ENCODE peak calls at places on chromosome 20, in eight cellular contexts. One of them, this sample, is unnamed.
A peak's percentile ranks its signal among the peaks of the same experiment; 100 is the strongest.

GRCh38 chr20:44392776-44393607 is 37.5 kb downstream of the HNF4A start:
- DNase-seq in CD8-positive, alpha-beta memory T cell: no peak
- DNase-seq in GM23248: no peak
- DNase-seq in heart right ventricle: no peak
- DNase-seq in neural progenitor cell: no peak
- DNase-seq in fibroblast of lung: no peak
- DNase-seq in endodermal cell: no peak
- DNase-seq in IMR-90: no peak
- DNase-seq in this sample: no peak

GRCh38 chr20:39105551-39105950 is 143.4 kb downstream of the DHX35 start:
- DNase-seq in GM23248: no peak
- DNase-seq in CD8-positive, alpha-beta memory T cell: no peak
- DNase-seq in heart right ventricle: no peak
- DNase-seq in IMR-90: no peak
- DNase-seq in endodermal cell: no peak
- DNase-seq in fibroblast of lung: no peak
- DNase-seq in neural progenitor cell: no peak
- DNase-seq in this sample: no peak

GRCh38 chr20:56187791-56188190 is 60.7 kb upstream of the MC3R start:
- DNase-seq in GM23248: peak; percentile 24
- DNase-seq in CD8-positive, alpha-beta memory T cell: no peak
- DNase-seq in heart right ventricle: no peak
- DNase-seq in fibroblast of lung: no peak
- DNase-seq in IMR-90: no peak
- DNase-seq in neural progenitor cell: peak; percentile 30
- DNase-seq in endodermal cell: peak; percentile 72
- DNase-seq in this sample: no peak

GRCh38 chr20:7497985-7498384 is 442.3 kb downstream of the HAO1 start:
- DNase-seq in GM23248: peak; percentile 87
- DNase-seq in IMR-90: no peak
- DNase-seq in endodermal cell: no peak
- DNase-seq in heart right ventricle: no peak
- DNase-seq in neural progenitor cell: no peak
- DNase-seq in fibroblast of lung: peak; percentile 95
- DNase-seq in CD8-positive, alpha-beta memory T cell: no peak
- DNase-seq in this sample: no peak

GRCh38 chr20:25047766-25048165 is 10.2 kb downstream of the ACSS1 start:
- DNase-seq in fibroblast of lung: no peak
- DNase-seq in neural progenitor cell: no peak
- DNase-seq in heart right ventricle: no peak
- DNase-seq in endodermal cell: no peak
- DNase-seq in GM23248: no peak
- DNase-seq in IMR-90: no peak
- DNase-seq in CD8-positive, alpha-beta memory T cell: no peak
- DNase-seq in this sample: no peak

GRCh38 chr20:62977613-62978558 is 25.4 kb downstream of the SLC17A9 start:
- DNase-seq in CD8-positive, alpha-beta memory T cell: peak; percentile 83
- DNase-seq in fibroblast of lung: no peak
- DNase-seq in GM23248: no peak
- DNase-seq in IMR-90: no peak
- DNase-seq in neural progenitor cell: no peak
- DNase-seq in endodermal cell: no peak
- DNase-seq in heart right ventricle: no peak
- DNase-seq in this sample: peak; percentile 82

GRCh38 chr20:49276895-49277785 is 717 bp downstream of the ZNFX1 start:
- DNase-seq in IMR-90: no peak
- DNase-seq in CD8-positive, alpha-beta memory T cell: peak; percentile 11
- DNase-seq in GM23248: peak; percentile 66
- DNase-seq in heart right ventricle: peak; percentile 49
- DNase-seq in neural progenitor cell: peak; percentile 41
- DNase-seq in fibroblast of lung: no peak
- DNase-seq in endodermal cell: peak; percentile 55
- DNase-seq in this sample: peak; percentile 35

GRCh38 chr20:58086763-58087566 is 141.5 kb downstream of the ANKRD60 start:
- DNase-seq in IMR-90: peak; percentile 27
- DNase-seq in CD8-positive, alpha-beta memory T cell: no peak
- DNase-seq in neural progenitor cell: peak; percentile 83
- DNase-seq in endodermal cell: peak; percentile 85
- DNase-seq in heart right ventricle: no peak
- DNase-seq in fibroblast of lung: peak; percentile 51
- DNase-seq in GM23248: peak; percentile 76
- DNase-seq in this sample: no peak

GRCh38 chr20:651713-652610 is 1.0 kb downstream of the SRXN1 start:
- DNase-seq in IMR-90: no peak
- DNase-seq in neural progenitor cell: no peak
- DNase-seq in CD8-positive, alpha-beta memory T cell: no peak
- DNase-seq in endodermal cell: peak; percentile 63
- DNase-seq in fibroblast of lung: no peak
- DNase-seq in heart right ventricle: no peak
- DNase-seq in GM23248: peak; percentile 38
- DNase-seq in this sample: peak; percentile 22

GRCh38 chr20:35796556-35796955 is 24.7 kb downstream of the PHF20 start:
- DNase-seq in heart right ventricle: no peak
- DNase-seq in IMR-90: peak; percentile 12
- DNase-seq in endodermal cell: no peak
- DNase-seq in fibroblast of lung: no peak
- DNase-seq in GM23248: no peak
- DNase-seq in CD8-positive, alpha-beta memory T cell: no peak
- DNase-seq in neural progenitor cell: no peak
- DNase-seq in this sample: peak; percentile 37
- H3K4me3 ChIP-seq in heart right ventricle: no peak overlapping the region
- H3K4me3 ChIP-seq in IMR-90: no peak overlapping the region
- H3K4me3 ChIP-seq in endodermal cell: no peak overlapping the region
- H3K4me3 ChIP-seq in fibroblast of lung: no peak overlapping the region
- H3K4me3 ChIP-seq in GM23248: no peak overlapping the region
- H3K4me3 ChIP-seq in CD8-positive, alpha-beta memory T cell: no peak overlapping the region
- H3K4me3 ChIP-seq in neural progenitor cell: no peak overlapping the region
- H3K4me3 ChIP-seq in this sample: no peak overlapping the region

DNA sequence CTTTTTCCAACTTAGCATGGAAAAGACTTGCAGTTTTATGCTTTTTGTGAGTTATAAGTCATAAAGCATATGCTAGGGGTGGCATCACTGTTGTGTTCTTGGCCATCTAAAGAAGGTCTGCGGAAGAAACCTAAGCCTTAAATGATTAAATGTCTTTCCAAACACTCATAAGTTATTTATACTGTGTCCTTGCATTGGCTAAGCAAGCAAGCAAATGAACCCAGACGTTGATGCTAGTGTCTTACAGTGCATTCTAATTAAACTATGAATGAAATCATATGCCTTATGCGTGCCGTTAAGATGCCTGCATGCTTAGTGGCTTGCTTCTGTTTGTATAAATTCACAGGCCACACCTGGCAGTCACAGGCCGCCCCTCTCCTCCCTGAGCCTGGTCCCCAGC is 49.8 kb downstream of the RIN2 start:
- DNase-seq in heart right ventricle: no peak
- DNase-seq in CD8-positive, alpha-beta memory T cell: no peak
- DNase-seq in fibroblast of lung: peak; percentile 25
- DNase-seq in neural progenitor cell: no peak
- DNase-seq in GM23248: no peak
- DNase-seq in IMR-90: peak; percentile 52
- DNase-seq in endodermal cell: no peak
- DNase-seq in this sample: no peak
- H3K27ac ChIP-seq in heart right ventricle: peak overlapping the region; percentile 62
- H3K27ac ChIP-seq in CD8-positive, alpha-beta memory T cell: no peak overlapping the region
- H3K27ac ChIP-seq in fibroblast of lung: no peak overlapping the region
- H3K27ac ChIP-seq in neural progenitor cell: no peak overlapping the region
- H3K27ac ChIP-seq in GM23248: no peak overlapping the region
- H3K27ac ChIP-seq in IMR-90: peak overlapping the region; percentile 68
- H3K27ac ChIP-seq in endodermal cell: no peak overlapping the region
- H3K27ac ChIP-seq in this sample: no peak overlapping the region

DNA sequence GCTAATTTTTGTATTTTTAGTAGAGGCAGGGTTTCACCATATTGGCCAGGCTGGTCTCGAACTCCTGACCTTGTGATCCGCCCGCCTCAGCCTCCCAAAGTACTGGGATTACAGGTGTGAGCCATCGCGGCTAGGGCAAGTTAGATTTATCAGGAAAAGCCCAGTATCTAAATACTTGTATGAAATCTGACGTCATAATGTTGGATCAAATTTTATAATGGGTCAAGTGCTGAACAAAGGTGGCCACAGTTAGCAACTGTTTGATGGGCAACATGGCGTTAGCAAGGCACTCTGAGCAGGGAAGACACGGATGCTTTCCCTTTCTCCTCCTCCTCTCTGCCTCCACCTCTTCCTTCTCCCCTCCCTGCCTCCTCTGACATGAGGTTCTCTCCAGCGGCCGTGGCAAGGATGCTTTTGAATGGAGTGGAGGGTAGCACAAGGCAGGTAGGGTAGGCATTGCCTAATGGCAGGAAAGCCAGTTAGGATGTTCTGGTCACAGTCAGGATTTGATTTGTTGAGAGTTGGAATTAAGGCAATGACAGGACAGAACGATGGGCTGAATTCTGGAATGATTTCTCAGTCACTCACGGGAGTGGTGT is 149.6 kb downstream of the BCAS1 start:
- DNase-seq in neural progenitor cell: no peak
- DNase-seq in CD8-positive, alpha-beta memory T cell: no peak
- DNase-seq in GM23248: no peak
- DNase-seq in endodermal cell: peak; percentile 48
- DNase-seq in heart right ventricle: no peak
- DNase-seq in fibroblast of lung: no peak
- DNase-seq in IMR-90: no peak
- DNase-seq in this sample: no peak
- H3K4me1 ChIP-seq in neural progenitor cell: peaks cover 36% of the 10 kb centered on the region
- H3K4me1 ChIP-seq in CD8-positive, alpha-beta memory T cell: peaks cover 6% of the 10 kb centered on the region
- H3K4me1 ChIP-seq in GM23248: peaks cover 39% of the 10 kb centered on the region
- H3K4me1 ChIP-seq in endodermal cell: peaks cover 15% of the 10 kb centered on the region
- H3K4me1 ChIP-seq in heart right ventricle: peaks cover 67% of the 10 kb centered on the region
- H3K4me1 ChIP-seq in fibroblast of lung: peaks cover 17% of the 10 kb centered on the region
- H3K4me1 ChIP-seq in IMR-90: peaks cover 18% of the 10 kb centered on the region
- H3K4me1 ChIP-seq in this sample: peaks cover 4% of the 10 kb centered on the region

GRCh38 chr20:60086936-60087562 is 128.8 kb downstream of the CDH26 start:
- DNase-seq in endodermal cell: no peak
- DNase-seq in neural progenitor cell: no peak
- DNase-seq in heart right ventricle: no peak
- DNase-seq in IMR-90: no peak
- DNase-seq in GM23248: peak; percentile 35
- DNase-seq in fibroblast of lung: no peak
- DNase-seq in CD8-positive, alpha-beta memory T cell: no peak
- DNase-seq in this sample: no peak
- H3K4me3 ChIP-seq in endodermal cell: no peak overlapping the region
- H3K4me3 ChIP-seq in neural progenitor cell: no peak overlapping the region
- H3K4me3 ChIP-seq in heart right ventricle: peak overlapping the region; percentile 24
- H3K4me3 ChIP-seq in IMR-90: no peak overlapping the region
- H3K4me3 ChIP-seq in GM23248: peak overlapping the region; percentile 47
- H3K4me3 ChIP-seq in fibroblast of lung: no peak overlapping the region
- H3K4me3 ChIP-seq in CD8-positive, alpha-beta memory T cell: no peak overlapping the region
- H3K4me3 ChIP-seq in this sample: no peak overlapping the region

DNA sequence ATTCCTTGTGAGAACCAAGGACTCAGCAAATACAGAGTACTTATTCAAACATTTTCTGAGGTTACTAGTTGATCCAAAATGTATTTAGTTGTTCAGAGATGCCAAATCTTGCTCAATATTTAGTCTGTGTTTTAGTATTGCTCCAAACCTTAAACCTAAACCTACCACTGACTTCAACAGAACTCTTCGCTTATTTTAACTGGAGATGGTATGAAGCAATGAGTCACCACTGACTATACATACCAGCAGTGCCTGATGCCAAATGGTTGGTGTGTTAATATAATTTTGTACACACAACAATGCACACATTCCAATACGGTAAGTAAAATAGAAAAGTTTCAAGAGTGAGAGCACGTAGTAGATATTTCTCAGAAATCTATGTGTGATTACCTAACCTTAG is 1.9 kb upstream of the SPTLC3 start:
- DNase-seq in IMR-90: peak; percentile 89
- DNase-seq in fibroblast of lung: peak; percentile 74
- DNase-seq in endodermal cell: no peak
- DNase-seq in neural progenitor cell: no peak
- DNase-seq in heart right ventricle: no peak
- DNase-seq in GM23248: peak; percentile 71
- DNase-seq in CD8-positive, alpha-beta memory T cell: no peak
- DNase-seq in this sample: no peak
- H3K27ac ChIP-seq in IMR-90: no peak overlapping the region
- H3K27ac ChIP-seq in fibroblast of lung: no peak overlapping the region
- H3K27ac ChIP-seq in endodermal cell: no peak overlapping the region
- H3K27ac ChIP-seq in neural progenitor cell: no peak overlapping the region
- H3K27ac ChIP-seq in heart right ventricle: no peak overlapping the region
- H3K27ac ChIP-seq in GM23248: no peak overlapping the region
- H3K27ac ChIP-seq in CD8-positive, alpha-beta memory T cell: no peak overlapping the region
- H3K27ac ChIP-seq in this sample: no peak overlapping the region

GRCh38 chr20:47359533-47360206 is 3.2 kb upstream of the ZMYND8 start:
- DNase-seq in GM23248: no peak
- DNase-seq in neural progenitor cell: no peak
- DNase-seq in CD8-positive, alpha-beta memory T cell: no peak
- DNase-seq in endodermal cell: no peak
- DNase-seq in fibroblast of lung: no peak
- DNase-seq in heart right ventricle: no peak
- DNase-seq in IMR-90: no peak
- DNase-seq in this sample: no peak
- H3K4me1 ChIP-seq in GM23248: peaks cover 64% of the 10 kb centered on the region
- H3K4me1 ChIP-seq in neural progenitor cell: peaks cover 78% of the 10 kb centered on the region
- H3K4me1 ChIP-seq in CD8-positive, alpha-beta memory T cell: peaks cover 43% of the 10 kb centered on the region
- H3K4me1 ChIP-seq in endodermal cell: peaks cover 42% of the 10 kb centered on the region
- H3K4me1 ChIP-seq in fibroblast of lung: peaks cover 50% of the 10 kb centered on the region
- H3K4me1 ChIP-seq in heart right ventricle: peaks cover 79% of the 10 kb centered on the region
- H3K4me1 ChIP-seq in IMR-90: peaks cover 51% of the 10 kb centered on the region
- H3K4me1 ChIP-seq in this sample: peaks cover 32% of the 10 kb centered on the region

DNA sequence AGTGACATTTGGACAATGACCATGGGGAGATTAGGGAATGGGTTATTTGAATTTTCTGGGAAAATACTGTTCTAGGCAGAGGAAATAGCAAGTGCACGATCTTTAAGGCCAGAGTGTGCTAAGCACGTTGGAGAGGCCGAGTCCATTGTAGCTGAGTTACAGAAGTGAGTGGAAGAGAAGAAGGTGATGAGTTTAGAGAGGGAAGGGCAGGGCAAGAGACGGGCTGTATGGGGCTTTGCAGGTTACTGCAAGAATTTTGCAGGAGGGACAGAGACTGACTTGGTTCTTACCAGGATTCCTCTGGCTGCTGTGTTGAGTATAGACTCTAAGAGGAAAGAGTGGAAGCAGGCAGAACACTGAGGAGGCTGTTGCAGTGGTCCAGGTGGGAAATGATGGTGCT is 1.1 kb upstream of the NCOA3 start:
- DNase-seq in heart right ventricle: no peak
- DNase-seq in IMR-90: no peak
- DNase-seq in endodermal cell: no peak
- DNase-seq in fibroblast of lung: no peak
- DNase-seq in neural progenitor cell: no peak
- DNase-seq in CD8-positive, alpha-beta memory T cell: no peak
- DNase-seq in GM23248: peak; percentile 8
- DNase-seq in this sample: no peak
- H3K4me3 ChIP-seq in heart right ventricle: no peak overlapping the region
- H3K4me3 ChIP-seq in IMR-90: no peak overlapping the region
- H3K4me3 ChIP-seq in endodermal cell: peak overlapping the region; percentile 80
- H3K4me3 ChIP-seq in fibroblast of lung: no peak overlapping the region
- H3K4me3 ChIP-seq in neural progenitor cell: no peak overlapping the region
- H3K4me3 ChIP-seq in CD8-positive, alpha-beta memory T cell: no peak overlapping the region
- H3K4me3 ChIP-seq in GM23248: no peak overlapping the region
- H3K4me3 ChIP-seq in this sample: peak overlapping the region; percentile 77

GRCh38 chr20:32462900-32463641 is 104.9 kb downstream of the ASXL1 start:
- DNase-seq in endodermal cell: no peak
- DNase-seq in heart right ventricle: no peak
- DNase-seq in CD8-positive, alpha-beta memory T cell: no peak
- DNase-seq in neural progenitor cell: no peak
- DNase-seq in IMR-90: no peak
- DNase-seq in GM23248: no peak
- DNase-seq in fibroblast of lung: no peak
- DNase-seq in this sample: no peak
- H3K27ac ChIP-seq in endodermal cell: peak overlapping the region; percentile 76
- H3K27ac ChIP-seq in heart right ventricle: no peak overlapping the region
- H3K27ac ChIP-seq in CD8-positive, alpha-beta memory T cell: no peak overlapping the region
- H3K27ac ChIP-seq in neural progenitor cell: no peak overlapping the region
- H3K27ac ChIP-seq in IMR-90: no peak overlapping the region
- H3K27ac ChIP-seq in GM23248: no peak overlapping the region
- H3K27ac ChIP-seq in fibroblast of lung: no peak overlapping the region
- H3K27ac ChIP-seq in this sample: no peak overlapping the region